ENCODE peak calls at places on chromosomes 4 and X, in seven cellular contexts. S, I, O, A, E, B and J are unnamed samples. For H3K9me3 and H3K4me1, the result is how much of the 10 kb centered on the place peaks cover.

GRCh38 chrX:42290608-42291007 is 367.3 kb upstream of the CASK start:
- DNase-seq in S (no peak), I (no peak), O (no peak), A (no peak), E (no peak), B (no peak), J (no peak)

GRCh38 chr4:148023782-148024181 is 291.9 kb downstream of the ARHGAP10 start:
- DNase-seq in S (no peak), I (no peak), O (no peak), A (no peak), E (no peak), B (no peak), J (no peak)

GRCh38 chr4:56330691-56331090 is 56.6 kb downstream of the AASDH start:
- DNase-seq in S (no peak), I (no peak), O (no peak), A (no peak), E (no peak), B (no peak), J (no peak)

GRCh38 chr4:19002170-19002569 is 980.6 kb upstream of the LCORL start:
- DNase-seq in S (no peak), I (no peak), O (no peak), A (no peak), E (no peak), B (no peak), J (no peak)

GRCh38 chr4:7744131-7744804 is 195.4 kb downstream of the AFAP1 start:
- DNase-seq in S (no peak), I (no peak), O (no peak), A (no peak), E (no peak), B (no peak), J (no peak)

GRCh38 chr4:26753187-26753586 is 107.5 kb upstream of the STIM2 start:
- DNase-seq in S (no peak), I (no peak), O (no peak), A (no peak), E (no peak), B (no peak), J (no peak)

GRCh38 chrX:110167952-110168451 is 149.9 kb downstream of the AMMECR1 start:
- DNase-seq in S (no peak), I (no peak), O (peak), A (no peak), E (no peak), B (no peak), J (no peak)

GRCh38 chr4:25030283-25031076 is at the start of gene LGI2:
- DNase-seq in S (peak), I (peak), O (no peak), A (no peak), E (peak), B (no peak), J (no peak)

GRCh38 chrX:15107367-15107988 is 162.4 kb downstream of the ASB9 start:
- DNase-seq in S (no peak), I (no peak), O (no peak), A (no peak), E (no peak), B (no peak), J (no peak)

GRCh38 chrX:1462596-1463251 is 10.0 kb upstream of the ASMTL start:
- DNase-seq in S (no peak), I (peak), O (peak), A (no peak), E (peak), B (no peak), J (peak)

GRCh38 chrX:1883772-1884171 is 268.9 kb downstream of the ASMT start:
- DNase-seq in S (no peak), I (no peak), O (no peak), A (no peak), E (no peak), B (no peak), J (no peak)

GRCh38 chr4:47045261-47045660 is 13.9 kb downstream of the GABRB1 start:
- DNase-seq in S (no peak), I (no peak), O (no peak), A (no peak), E (no peak), B (no peak), J (no peak)

GRCh38 chr4:17494258-17494657 is 17.6 kb downstream of the QDPR start:
- DNase-seq in S (no peak), I (no peak), O (no peak), A (no peak), E (no peak), B (no peak), J (no peak)

GRCh38 chr4:168737441-168738176 is 240.8 kb downstream of the PALLD start:
- DNase-seq in S (no peak), I (no peak), O (no peak), A (no peak), E (no peak), B (no peak), J (no peak)

GRCh38 chr4:64756016-64756415 is 346.8 kb upstream of the TECRL start:
- DNase-seq in S (no peak), I (no peak), O (no peak), A (no peak), E (no peak), B (no peak), J (no peak)

GRCh38 chr4:76987685-76988084 is 38.1 kb downstream of the SEPTIN11 start:
- DNase-seq in S (no peak), I (no peak), O (no peak), A (no peak), E (no peak), B (no peak), J (no peak)

GRCh38 chr4:11669156-11669555 is 240.5 kb upstream of the HS3ST1 start:
- DNase-seq in S (no peak), I (no peak), O (no peak), A (no peak), E (no peak), B (no peak), J (no peak)

GRCh38 chr4:94412019-94413017 is 39.4 kb upstream of the PDLIM5 start:
- DNase-seq in S (no peak), I (no peak), O (no peak), A (no peak), E (no peak), B (peak), J (no peak)

GRCh38 chrX:40047485-40047884 is 50.3 kb downstream of the BCOR start:
- DNase-seq in S (no peak), I (no peak), O (no peak), A (no peak), E (no peak), B (no peak), J (no peak)

GRCh38 chrX:40054793-40055192 is 43.0 kb downstream of the BCOR start:
- DNase-seq in S (no peak), I (no peak), O (no peak), A (no peak), E (no peak), B (no peak), J (peak)

GRCh38 chrX:40050532-40050931 is 47.2 kb downstream of the BCOR start:
- DNase-seq in S (no peak), I (no peak), O (no peak), A (no peak), E (no peak), B (no peak), J (no peak)

DNA sequence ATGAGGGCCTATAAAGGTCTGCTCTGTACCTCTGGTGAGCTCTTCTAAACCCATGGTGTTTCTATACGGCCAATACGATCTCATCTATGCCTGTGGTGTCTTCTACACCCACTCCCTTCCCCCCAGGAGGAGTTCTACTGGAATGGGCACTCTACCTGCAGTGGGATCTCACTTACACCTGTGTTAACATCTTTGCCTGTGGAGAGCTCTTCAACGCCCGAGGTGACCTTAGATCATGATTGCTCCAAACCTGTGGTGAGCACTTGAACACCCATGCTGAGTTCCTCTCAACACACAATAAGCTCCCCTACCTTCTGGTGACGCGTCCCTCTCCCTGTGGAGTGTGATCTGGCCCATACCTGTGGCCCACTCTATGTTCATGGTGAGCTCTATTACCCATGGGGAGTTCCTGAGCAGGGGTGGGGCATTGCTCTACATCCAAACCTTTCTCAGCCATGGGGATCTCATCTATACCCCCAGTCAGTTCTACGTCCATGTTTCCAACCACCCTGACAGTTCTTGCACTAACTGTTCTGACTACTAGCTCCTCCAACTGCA is 48.6 kb downstream of the BCOR start:
- DNase-seq in S (no peak), I (no peak), O (no peak), A (no peak), E (no peak), B (no peak), J (no peak)
- H3K9me3 ChIP-seq in S (under half), I (under half), O (under half), A (under half), E (under half), B (under half), J (under half)

GRCh38 chr4:32268949-32269348 is 1548.8 kb downstream of the PCDH7 start:
- DNase-seq in S (no peak), I (no peak), O (no peak), A (no peak), E (no peak), B (no peak), J (no peak)
- TF ChIP-seq CTCF in S (no peak), I (no peak), O (no peak), A (no peak), E (no peak), B (no peak), J (no peak)

DNA sequence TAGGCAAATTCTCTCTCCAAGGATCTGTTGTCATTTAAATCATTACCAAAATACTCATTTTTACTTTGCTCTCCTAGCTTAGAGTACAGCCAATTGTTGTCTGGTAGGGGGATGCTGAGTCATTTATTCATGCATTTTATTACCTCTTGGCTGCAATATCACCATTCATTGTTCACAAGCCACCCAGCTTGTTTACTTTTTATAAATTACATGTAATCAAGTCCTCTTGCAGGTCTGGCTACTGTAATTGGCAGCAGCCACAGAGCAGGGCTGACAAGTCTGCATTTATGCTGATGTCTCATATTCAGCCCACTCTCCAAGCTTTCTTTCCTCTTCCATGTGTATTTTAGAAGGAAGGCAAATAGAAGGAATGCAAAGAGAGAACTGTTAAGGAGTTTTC is 15.4 kb downstream of the GAB1 start:
- DNase-seq in S (no peak), I (no peak), O (no peak), A (no peak), E (no peak), B (no peak), J (no peak)
- H3K4me1 ChIP-seq in S (under half), I (under half), O (under half), A (half or more), E (under half), B (under half), J (under half)

DNA sequence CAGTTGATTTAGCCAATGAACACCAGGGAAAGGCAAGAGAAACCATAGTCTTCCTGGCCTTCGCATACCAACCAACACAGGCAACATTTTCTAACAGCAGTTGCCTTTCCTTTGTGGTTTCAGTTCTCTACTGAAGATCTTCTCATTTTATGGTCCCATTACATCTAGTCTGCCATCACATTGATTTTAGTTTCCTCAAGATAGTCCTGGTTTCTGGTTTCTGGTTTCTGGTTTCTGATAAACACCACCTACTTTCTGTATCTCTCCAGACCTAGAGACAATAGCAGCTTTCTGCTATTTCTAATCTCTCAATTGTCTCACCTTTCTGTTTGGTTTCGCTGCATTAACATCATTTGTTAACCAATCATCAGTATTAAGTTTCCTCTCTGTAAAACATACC is 646.3 kb upstream of the SPANXN1 start:
- DNase-seq in S (no peak), I (no peak), O (no peak), A (no peak), E (no peak), B (no peak), J (no peak)
- H3K9me3 ChIP-seq in S (under half), I (under half), O (under half), A (under half), E (under half), B (under half), J (under half)

GRCh38 chrX:37652053-37652452 is 33.5 kb upstream of the XK start:
- DNase-seq in S (no peak), I (no peak), O (no peak), A (no peak), E (no peak), B (no peak), J (no peak)

GRCh38 chrX:37644381-37645305 is 40.9 kb upstream of the XK start:
- DNase-seq in S (no peak), I (no peak), O (no peak), A (no peak), E (no peak), B (no peak), J (peak)

DNA sequence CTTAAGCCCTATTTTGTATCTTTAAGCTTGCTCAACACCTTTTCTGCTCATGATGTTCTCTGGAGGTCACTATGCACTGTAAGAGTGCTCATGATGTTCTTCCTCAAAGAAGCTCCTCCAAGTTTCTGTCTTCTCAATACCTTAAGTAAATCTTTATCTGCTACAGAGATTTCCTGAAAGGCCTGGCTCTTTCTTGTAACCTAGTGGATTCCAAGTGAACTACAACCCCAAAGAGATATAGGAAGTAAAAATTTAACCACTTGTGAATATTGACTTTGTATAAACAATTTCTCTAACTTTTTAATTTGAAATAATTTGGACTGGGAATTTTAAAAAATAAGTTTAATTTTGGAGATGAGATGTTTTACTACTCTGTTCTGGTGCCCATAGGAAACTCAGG is 39.3 kb upstream of the XK start:
- DNase-seq in S (no peak), I (no peak), O (no peak), A (no peak), E (no peak), B (no peak), J (no peak)
- TF ChIP-seq CTCF in S (no peak), I (no peak), O (no peak), A (no peak), E (no peak), B (no peak), J (no peak)

GRCh38 chr4:74109116-74109791 is 10.3 kb upstream of the CXCL2 start:
- DNase-seq in S (peak), I (no peak), O (no peak), A (no peak), E (no peak), B (no peak), J (peak)
- H3K4me1 ChIP-seq in S (under half), I (under half), O (under half), A (under half), E (under half), B (under half), J (under half)

DNA sequence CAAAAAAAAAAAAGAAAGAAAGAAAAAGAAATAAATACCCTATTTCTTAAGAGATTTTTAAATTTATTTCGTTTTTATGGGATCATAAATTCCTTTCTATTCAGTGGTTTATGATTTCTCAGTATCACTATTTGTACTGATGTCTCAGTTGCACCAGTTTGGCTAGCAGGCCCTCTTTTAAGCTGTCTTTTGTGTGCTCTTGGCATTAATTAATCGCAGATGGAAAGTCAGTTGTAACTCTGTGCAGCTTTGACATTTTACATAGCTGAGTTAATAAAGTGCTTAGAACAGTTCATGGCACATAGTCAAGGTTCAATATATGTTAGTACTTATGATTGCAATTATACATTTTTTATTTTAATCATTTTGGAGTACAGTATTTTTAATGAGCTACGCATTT is 123.7 kb upstream of the NUDT6 start:
- DNase-seq in S (no peak), I (no peak), O (no peak), A (no peak), E (no peak), B (no peak), J (no peak)
- H3K9me3 ChIP-seq in S (under half), I (under half), O (under half), A (under half), E (under half), B (under half), J (under half)

DNA sequence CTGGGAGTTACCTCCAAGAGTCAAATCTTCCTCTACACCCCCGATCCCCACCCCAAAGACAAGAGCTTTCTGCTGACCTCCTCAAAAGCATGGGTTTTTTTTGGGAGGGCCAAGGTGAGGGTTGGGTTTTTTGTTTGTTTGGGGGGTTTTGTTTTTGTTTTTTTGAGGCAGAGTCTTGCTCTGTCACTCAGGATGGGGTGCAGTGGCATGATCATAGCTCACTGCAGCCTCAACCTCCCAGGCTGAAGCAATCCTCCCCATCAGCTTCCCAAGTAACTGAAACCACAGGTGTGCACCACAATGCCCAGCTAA is 18.7 kb upstream of the WFS1 start:
- DNase-seq in S (no peak), I (no peak), O (no peak), A (no peak), E (no peak), B (no peak), J (no peak)
- TF ChIP-seq CTCF in S (no peak), I (no peak), O (peak), A (no peak), E (no peak), B (no peak), J (no peak)

GRCh38 chr4:88960576-88960975 is 96.4 kb downstream of the FAM13A start:
- DNase-seq in S (no peak), I (no peak), O (no peak), A (no peak), E (no peak), B (no peak), J (no peak)
- H3K4me1 ChIP-seq in S (under half), I (under half), O (under half), A (under half), E (under half), B (under half), J (under half)